ENCODE peak calls at places on chromosomes 6 and 20, in nine cellular contexts. One of them, this sample, is unnamed.

GRCh38 chr6:134216304-134217029 is 101.4 kb downstream of the SGK1 start:
- DNase-seq in A549: no peak
- DNase-seq in MM.1S: peak
- DNase-seq in GM23338: no peak
- DNase-seq in SJSA1: no peak
- DNase-seq in skeletal muscle cell: no peak
- DNase-seq in AG10803: no peak
- DNase-seq in left lung: no peak
- DNase-seq in foreskin fibroblast: no peak
- DNase-seq in this sample: no peak

GRCh38 chr6:11494786-11495564 is 42.6 kb upstream of the TMEM170B start:
- DNase-seq in MM.1S: no peak
- DNase-seq in A549: no peak
- DNase-seq in AG10803: no peak
- DNase-seq in GM23338: no peak
- DNase-seq in left lung: no peak
- DNase-seq in skeletal muscle cell: no peak
- DNase-seq in SJSA1: no peak
- DNase-seq in foreskin fibroblast: no peak
- DNase-seq in this sample: no peak

GRCh38 chr6:13302751-13303667 is 25.3 kb downstream of the TBC1D7 start:
- DNase-seq in GM23338: no peak
- DNase-seq in A549: peak
- DNase-seq in AG10803: peak
- DNase-seq in SJSA1: peak
- DNase-seq in MM.1S: peak
- DNase-seq in foreskin fibroblast: peak
- DNase-seq in skeletal muscle cell: peak
- DNase-seq in left lung: peak
- DNase-seq in this sample: peak

GRCh38 chr6:16712931-16713484 is 48.3 kb downstream of the ATXN1 start:
- DNase-seq in GM23338: peak
- DNase-seq in foreskin fibroblast: peak
- DNase-seq in A549: peak
- DNase-seq in left lung: no peak
- DNase-seq in MM.1S: no peak
- DNase-seq in AG10803: peak
- DNase-seq in SJSA1: peak
- DNase-seq in skeletal muscle cell: peak
- DNase-seq in this sample: peak

GRCh38 chr20:38433304-38433972 is 1.7 kb downstream of the SNHG17 start:
- DNase-seq in left lung: no peak
- DNase-seq in MM.1S: no peak
- DNase-seq in skeletal muscle cell: no peak
- DNase-seq in GM23338: no peak
- DNase-seq in SJSA1: no peak
- DNase-seq in A549: no peak
- DNase-seq in foreskin fibroblast: no peak
- DNase-seq in AG10803: no peak
- DNase-seq in this sample: no peak

GRCh38 chr6:7827142-7827541 is 83.4 kb downstream of the TXNDC5 start:
- DNase-seq in MM.1S: no peak
- DNase-seq in GM23338: no peak
- DNase-seq in left lung: no peak
- DNase-seq in SJSA1: no peak
- DNase-seq in foreskin fibroblast: peak
- DNase-seq in skeletal muscle cell: peak
- DNase-seq in AG10803: peak
- DNase-seq in A549: no peak
- DNase-seq in this sample: no peak

GRCh38 chr6:85113934-85114582 is 335.8 kb upstream of the NT5E start:
- DNase-seq in A549: no peak
- DNase-seq in foreskin fibroblast: peak
- DNase-seq in GM23338: no peak
- DNase-seq in SJSA1: no peak
- DNase-seq in skeletal muscle cell: no peak
- DNase-seq in AG10803: peak
- DNase-seq in left lung: no peak
- DNase-seq in MM.1S: no peak
- DNase-seq in this sample: no peak

GRCh38 chr20:56627122-56628014 is 1.7 kb upstream of the TFAP2C start:
- DNase-seq in left lung: no peak
- DNase-seq in GM23338: peak
- DNase-seq in AG10803: no peak
- DNase-seq in foreskin fibroblast: no peak
- DNase-seq in skeletal muscle cell: no peak
- DNase-seq in SJSA1: no peak
- DNase-seq in A549: no peak
- DNase-seq in MM.1S: no peak
- DNase-seq in this sample: no peak

GRCh38 chr6:114520976-114521375 is 178.2 kb upstream of the HS3ST5 start:
- DNase-seq in left lung: no peak
- DNase-seq in skeletal muscle cell: no peak
- DNase-seq in foreskin fibroblast: peak
- DNase-seq in A549: no peak
- DNase-seq in SJSA1: no peak
- DNase-seq in AG10803: no peak
- DNase-seq in MM.1S: no peak
- DNase-seq in GM23338: no peak
- DNase-seq in this sample: no peak

GRCh38 chr6:101011165-101011564 is 130.0 kb upstream of the ASCC3 start:
- DNase-seq in MM.1S: peak
- DNase-seq in SJSA1: no peak
- DNase-seq in skeletal muscle cell: no peak
- DNase-seq in left lung: no peak
- DNase-seq in foreskin fibroblast: peak
- DNase-seq in AG10803: no peak
- DNase-seq in GM23338: no peak
- DNase-seq in A549: no peak
- DNase-seq in this sample: peak

GRCh38 chr6:161487694-161488093 is 213.8 kb upstream of the AGPAT4 start:
- DNase-seq in SJSA1: no peak
- DNase-seq in left lung: no peak
- DNase-seq in MM.1S: no peak
- DNase-seq in foreskin fibroblast: no peak
- DNase-seq in skeletal muscle cell: no peak
- DNase-seq in A549: peak
- DNase-seq in GM23338: no peak
- DNase-seq in AG10803: peak
- DNase-seq in this sample: no peak

GRCh38 chr6:69917834-69918233 is 51.5 kb downstream of the COL19A1 start:
- DNase-seq in A549: peak
- DNase-seq in SJSA1: no peak
- DNase-seq in MM.1S: no peak
- DNase-seq in foreskin fibroblast: peak
- DNase-seq in left lung: no peak
- DNase-seq in AG10803: peak
- DNase-seq in skeletal muscle cell: peak
- DNase-seq in GM23338: peak
- DNase-seq in this sample: no peak

GRCh38 chr6:45265246-45265645 is 62.9 kb upstream of the RUNX2 start:
- DNase-seq in SJSA1: no peak
- DNase-seq in MM.1S: no peak
- DNase-seq in AG10803: no peak
- DNase-seq in skeletal muscle cell: peak
- DNase-seq in left lung: no peak
- DNase-seq in foreskin fibroblast: no peak
- DNase-seq in GM23338: no peak
- DNase-seq in A549: no peak
- DNase-seq in this sample: no peak

GRCh38 chr20:61700595-61701140 is 365.0 kb downstream of the TAF4 start:
- DNase-seq in MM.1S: no peak
- DNase-seq in AG10803: no peak
- DNase-seq in A549: no peak
- DNase-seq in skeletal muscle cell: no peak
- DNase-seq in GM23338: no peak
- DNase-seq in SJSA1: no peak
- DNase-seq in foreskin fibroblast: no peak
- DNase-seq in left lung: peak
- DNase-seq in this sample: no peak

GRCh38 chr6:88349511-88349910 is 183.4 kb upstream of the CNR1 start:
- DNase-seq in AG10803: peak
- DNase-seq in foreskin fibroblast: peak
- DNase-seq in GM23338: no peak
- DNase-seq in MM.1S: no peak
- DNase-seq in SJSA1: no peak
- DNase-seq in A549: no peak
- DNase-seq in left lung: no peak
- DNase-seq in skeletal muscle cell: no peak
- DNase-seq in this sample: no peak

GRCh38 chr20:37162674-37163073 is 16.5 kb upstream of the RPN2 start:
- DNase-seq in SJSA1: no peak
- DNase-seq in A549: no peak
- DNase-seq in AG10803: no peak
- DNase-seq in foreskin fibroblast: no peak
- DNase-seq in GM23338: no peak
- DNase-seq in MM.1S: no peak
- DNase-seq in left lung: no peak
- DNase-seq in skeletal muscle cell: no peak
- DNase-seq in this sample: no peak

GRCh38 chr6:88120635-88121034 is 45.5 kb downstream of the CNR1 start:
- DNase-seq in skeletal muscle cell: no peak
- DNase-seq in foreskin fibroblast: no peak
- DNase-seq in AG10803: no peak
- DNase-seq in left lung: no peak
- DNase-seq in A549: no peak
- DNase-seq in MM.1S: no peak
- DNase-seq in GM23338: no peak
- DNase-seq in SJSA1: no peak
- DNase-seq in this sample: no peak

GRCh38 chr20:59154317-59155013 is 9.2 kb upstream of the ZNF831 start:
- DNase-seq in skeletal muscle cell: no peak
- DNase-seq in AG10803: no peak
- DNase-seq in A549: no peak
- DNase-seq in left lung: no peak
- DNase-seq in SJSA1: no peak
- DNase-seq in GM23338: no peak
- DNase-seq in MM.1S: no peak
- DNase-seq in foreskin fibroblast: no peak
- DNase-seq in this sample: no peak

GRCh38 chr6:165308926-165309731 is at the start of gene C6orf118:
- DNase-seq in MM.1S: no peak
- DNase-seq in AG10803: peak
- DNase-seq in GM23338: peak
- DNase-seq in A549: peak
- DNase-seq in skeletal muscle cell: peak
- DNase-seq in left lung: peak
- DNase-seq in SJSA1: peak
- DNase-seq in foreskin fibroblast: no peak
- DNase-seq in this sample: no peak

GRCh38 chr6:137653698-137654059 is 159.5 kb upstream of the OLIG3 start:
- DNase-seq in SJSA1: no peak
- DNase-seq in A549: no peak
- DNase-seq in foreskin fibroblast: no peak
- DNase-seq in AG10803: no peak
- DNase-seq in GM23338: no peak
- DNase-seq in MM.1S: peak
- DNase-seq in left lung: no peak
- DNase-seq in skeletal muscle cell: no peak
- DNase-seq in this sample: no peak
- H3K4me3 ChIP-seq in SJSA1: no peak
- H3K4me3 ChIP-seq in A549: no peak
- H3K4me3 ChIP-seq in foreskin fibroblast: no peak
- H3K4me3 ChIP-seq in AG10803: no peak
- H3K4me3 ChIP-seq in GM23338: no peak
- H3K4me3 ChIP-seq in MM.1S: peak
- H3K4me3 ChIP-seq in left lung: no peak
- H3K4me3 ChIP-seq in skeletal muscle cell: no peak
- H3K4me3 ChIP-seq in this sample: no peak

GRCh38 chr20:10171864-10172751 is 46.5 kb upstream of the SNAP25 start:
- DNase-seq in skeletal muscle cell: peak
- DNase-seq in left lung: peak
- DNase-seq in MM.1S: no peak
- DNase-seq in SJSA1: peak
- DNase-seq in foreskin fibroblast: peak
- DNase-seq in GM23338: peak
- DNase-seq in A549: peak
- DNase-seq in AG10803: peak
- DNase-seq in this sample: peak
- H3K4me3 ChIP-seq in skeletal muscle cell: peak
- H3K4me3 ChIP-seq in left lung: peak
- H3K4me3 ChIP-seq in MM.1S: peak
- H3K4me3 ChIP-seq in SJSA1: peak
- H3K4me3 ChIP-seq in foreskin fibroblast: peak
- H3K4me3 ChIP-seq in GM23338: peak
- H3K4me3 ChIP-seq in A549: peak
- H3K4me3 ChIP-seq in AG10803: peak
- H3K4me3 ChIP-seq in this sample: peak

DNA sequence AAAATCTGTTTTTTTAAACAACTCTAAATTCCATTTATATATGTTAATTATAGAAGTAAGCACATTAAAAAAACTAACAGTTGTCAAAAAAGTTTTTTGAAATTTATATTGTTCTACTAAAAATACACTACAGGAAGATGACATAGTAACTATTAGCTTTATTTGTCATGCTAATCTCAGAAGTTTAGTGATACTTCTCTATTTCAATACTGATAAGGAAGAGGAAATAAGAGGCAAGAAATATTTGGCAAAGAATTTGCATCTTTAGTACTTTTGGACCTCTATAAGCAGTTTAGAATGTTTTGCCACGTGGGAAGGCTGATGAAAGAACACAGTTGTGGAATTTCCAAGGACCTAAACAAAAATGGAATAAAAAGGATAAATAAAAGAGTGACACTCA is 12.6 kb downstream of the IFNGR1 start:
- DNase-seq in SJSA1: no peak
- DNase-seq in GM23338: no peak
- DNase-seq in skeletal muscle cell: no peak
- DNase-seq in A549: no peak
- DNase-seq in MM.1S: no peak
- DNase-seq in AG10803: no peak
- DNase-seq in foreskin fibroblast: no peak
- DNase-seq in left lung: no peak
- DNase-seq in this sample: no peak
- H3K4me3 ChIP-seq in SJSA1: no peak
- H3K4me3 ChIP-seq in GM23338: no peak
- H3K4me3 ChIP-seq in skeletal muscle cell: no peak
- H3K4me3 ChIP-seq in A549: no peak
- H3K4me3 ChIP-seq in MM.1S: no peak
- H3K4me3 ChIP-seq in AG10803: no peak
- H3K4me3 ChIP-seq in foreskin fibroblast: no peak
- H3K4me3 ChIP-seq in left lung: no peak
- H3K4me3 ChIP-seq in this sample: no peak

DNA sequence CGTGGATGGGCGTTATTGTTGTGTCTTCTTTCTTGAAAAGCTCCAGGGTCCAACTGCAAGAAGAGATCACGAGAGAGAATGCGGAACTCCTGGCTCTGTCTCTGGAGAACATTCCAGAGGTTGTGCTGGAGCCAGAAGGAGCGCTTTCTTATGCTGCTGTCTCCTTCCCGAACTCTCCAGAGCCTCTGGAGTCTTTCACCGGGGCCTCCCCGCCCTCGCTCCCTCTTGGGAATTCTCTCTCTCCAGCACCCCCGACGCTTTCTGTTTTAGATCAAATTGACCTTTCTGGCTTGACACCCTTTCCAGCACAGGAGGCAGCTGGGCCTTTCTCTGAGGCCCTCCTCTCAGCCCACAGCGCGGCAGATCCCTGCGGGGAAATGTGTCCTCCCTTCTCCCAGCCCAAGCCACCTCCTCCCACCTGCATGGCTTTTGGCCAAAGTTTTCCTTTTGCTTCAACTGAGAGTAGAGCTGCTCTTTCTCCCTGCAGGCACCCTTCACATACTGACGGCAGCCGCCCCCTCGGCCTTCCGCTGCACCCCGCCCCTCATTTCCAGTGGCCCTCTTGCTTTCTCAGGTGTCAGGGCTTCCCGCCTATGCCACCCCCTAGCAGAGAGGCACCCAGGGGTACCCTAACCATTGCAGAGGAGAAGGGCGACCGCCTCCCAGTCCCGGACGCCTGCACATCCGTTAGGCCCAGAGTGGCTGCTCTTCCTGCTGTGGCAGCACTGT is 6.6 kb upstream of the CCR6 start:
- DNase-seq in foreskin fibroblast: no peak
- DNase-seq in AG10803: peak
- DNase-seq in skeletal muscle cell: no peak
- DNase-seq in A549: no peak
- DNase-seq in MM.1S: no peak
- DNase-seq in GM23338: peak
- DNase-seq in left lung: no peak
- DNase-seq in SJSA1: no peak
- DNase-seq in this sample: no peak
- H3K4me3 ChIP-seq in foreskin fibroblast: no peak
- H3K4me3 ChIP-seq in AG10803: no peak
- H3K4me3 ChIP-seq in skeletal muscle cell: no peak
- H3K4me3 ChIP-seq in A549: no peak
- H3K4me3 ChIP-seq in MM.1S: no peak
- H3K4me3 ChIP-seq in GM23338: no peak
- H3K4me3 ChIP-seq in left lung: no peak
- H3K4me3 ChIP-seq in SJSA1: no peak
- H3K4me3 ChIP-seq in this sample: no peak

This sample was measured in PC-9.